ENCODE peak calls at places on chromosomes 13 and 19, in five cellular contexts. I is heart left ventricle, L is lower leg skin, M is IMR-90, T is uterus. V is an unnamed sample.

GRCh38 chr13:112619730-112620639 is 32.0 kb upstream of the TUBGCP3 start:
- DNase-seq in M (no peak), L (no peak), T (no peak), I (peak), V (no peak)

GRCh38 chr13:90020536-90020935 is 1327.0 kb upstream of the MIR17HG start:
- DNase-seq in I (no peak), M (no peak), L (no peak), T (no peak), V (no peak)

GRCh38 chr13:83211301-83211700 is 671.0 kb downstream of the SLITRK1 start:
- DNase-seq in M (peak), L (no peak), T (no peak), I (no peak), V (no peak)

GRCh38 chr13:108200781-108201398 is 14.4 kb downstream of the LIG4 start:
- DNase-seq in L (no peak), M (peak), T (no peak), I (no peak), V (no peak)

GRCh38 chr19:32318884-32319520 is 26.4 kb upstream of the ZNF507 start:
- DNase-seq in L (no peak), M (no peak), I (no peak), T (no peak), V (peak)

GRCh38 chr13:40439928-40440327 is 226.5 kb downstream of the FOXO1 start:
- DNase-seq in L (no peak), T (peak), I (peak), M (no peak), V (peak)

GRCh38 chr13:24361852-24362366 is 52.5 kb downstream of the C1QTNF9 start:
- DNase-seq in M (no peak), I (no peak), L (peak), T (no peak), V (no peak)

GRCh38 chr19:35885225-35885624 is 15.1 kb downstream of the NFKBID start:
- DNase-seq in I (no peak), L (no peak), M (no peak), T (no peak), V (no peak)

GRCh38 chr19:21483589-21484170 is 21.7 kb upstream of the ZNF429 start:
- DNase-seq in L (no peak), T (peak), I (peak), M (no peak), V (peak)

GRCh38 chr13:102386461-102386860 is 15.4 kb downstream of the FGF14 start:
- DNase-seq in I (no peak), T (no peak), L (no peak), M (no peak), V (no peak)

GRCh38 chr13:31978021-31978420 is 53.6 kb upstream of the FRY start:
- DNase-seq in T (no peak), M (no peak), L (no peak), I (no peak), V (no peak)

GRCh38 chr19:17967258-17968051 is 548 bp downstream of the KCNN1 start:
- DNase-seq in I (no peak), M (no peak), L (no peak), T (no peak), V (no peak)

GRCh38 chr19:3234800-3235199 is 10.3 kb downstream of the CELF5 start:
- DNase-seq in L (no peak), I (no peak), T (no peak), M (no peak), V (no peak)

GRCh38 chr19:29927944-29928669 is 13.9 kb upstream of the URI1 start:
- DNase-seq in I (no peak), T (no peak), M (no peak), L (no peak), V (peak)

GRCh38 chr19:12544401-12544876 is 6.8 kb downstream of the ZNF564 start:
- DNase-seq in I (no peak), M (peak), T (no peak), L (no peak), V (no peak)

GRCh38 chr19:47226426-47227346 is 4.3 kb downstream of the BBC3 start:
- DNase-seq in M (peak), T (peak), L (peak), I (peak), V (peak)

GRCh38 chr19:47227347-47228167 is 3.4 kb downstream of the BBC3 start:
- DNase-seq in T (peak), M (peak), I (peak), L (peak), V (peak)

GRCh38 chr19:47228937-47229673 is 1.9 kb downstream of the BBC3 start:
- DNase-seq in L (no peak), M (peak), T (peak), I (no peak), V (no peak)

GRCh38 chr19:47229674-47230121 is 1.3 kb downstream of the BBC3 start:
- DNase-seq in L (no peak), T (no peak), M (peak), I (no peak), V (peak)

DNA sequence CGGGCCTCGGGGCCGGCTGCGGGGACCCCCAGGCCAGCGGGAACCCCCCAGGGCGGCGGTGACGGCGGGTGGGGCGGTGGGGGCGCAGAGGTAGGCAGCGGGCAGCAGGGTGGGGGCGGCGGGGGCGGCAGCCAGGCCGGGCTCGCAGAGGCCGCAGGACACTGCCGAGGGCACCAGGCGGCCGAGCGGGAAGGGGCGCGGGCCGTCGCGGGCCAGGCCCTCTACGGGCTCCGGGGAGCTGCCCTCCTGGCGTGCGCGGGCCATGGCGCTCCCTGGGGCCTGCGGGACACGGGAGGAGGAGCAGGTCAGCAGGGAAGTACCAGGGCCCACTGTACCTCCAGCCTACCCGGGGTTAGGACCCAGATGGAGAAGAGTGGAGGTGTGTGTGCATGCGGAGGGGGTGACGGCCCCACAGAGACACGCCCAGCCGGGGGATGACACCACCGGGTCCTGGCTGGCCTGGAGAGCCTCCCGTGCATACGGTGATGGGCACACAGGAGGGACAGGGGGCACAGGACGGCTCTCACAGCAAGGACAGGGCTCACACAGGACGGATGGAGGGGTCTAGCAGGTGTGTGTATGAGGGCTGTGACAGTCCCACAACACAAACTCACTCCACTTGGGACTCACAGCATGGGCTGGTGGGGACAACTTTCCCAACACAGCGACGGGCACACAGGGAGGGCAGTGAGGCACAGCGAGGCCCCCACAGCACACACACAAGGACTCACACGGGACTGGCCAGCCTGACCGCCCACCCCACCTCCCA is 2.6 kb downstream of the BBC3 start:
- DNase-seq in L (peak), I (peak), T (peak), M (peak), V (peak)
- TF ChIP-seq POLR2A in L (no peak), I (no peak), T (no peak), M (no peak), V (no peak)

GRCh38 chr13:51786425-51787010 is 17.4 kb downstream of the DHRS12 start:
- DNase-seq in M (no peak), L (no peak), T (no peak), I (no peak), V (no peak)
- H3K4me3 ChIP-seq in M (no peak), L (no peak), T (no peak), I (peak), V (no peak)

GRCh38 chr13:49935171-49936084 is 712 bp downstream of the SPRYD7 start:
- DNase-seq in L (peak), I (peak), T (no peak), M (peak), V (peak)
- TF ChIP-seq POLR2A in L (no peak), I (no peak), T (no peak), M (no peak), V (no peak)

GRCh38 chr19:1859319-1859718 is 4.1 kb downstream of the KLF16 start:
- DNase-seq in I (peak), T (no peak), M (no peak), L (no peak), V (no peak)
- H3K4me3 ChIP-seq in I (no peak), T (no peak), M (no peak), L (no peak), V (no peak)

DNA sequence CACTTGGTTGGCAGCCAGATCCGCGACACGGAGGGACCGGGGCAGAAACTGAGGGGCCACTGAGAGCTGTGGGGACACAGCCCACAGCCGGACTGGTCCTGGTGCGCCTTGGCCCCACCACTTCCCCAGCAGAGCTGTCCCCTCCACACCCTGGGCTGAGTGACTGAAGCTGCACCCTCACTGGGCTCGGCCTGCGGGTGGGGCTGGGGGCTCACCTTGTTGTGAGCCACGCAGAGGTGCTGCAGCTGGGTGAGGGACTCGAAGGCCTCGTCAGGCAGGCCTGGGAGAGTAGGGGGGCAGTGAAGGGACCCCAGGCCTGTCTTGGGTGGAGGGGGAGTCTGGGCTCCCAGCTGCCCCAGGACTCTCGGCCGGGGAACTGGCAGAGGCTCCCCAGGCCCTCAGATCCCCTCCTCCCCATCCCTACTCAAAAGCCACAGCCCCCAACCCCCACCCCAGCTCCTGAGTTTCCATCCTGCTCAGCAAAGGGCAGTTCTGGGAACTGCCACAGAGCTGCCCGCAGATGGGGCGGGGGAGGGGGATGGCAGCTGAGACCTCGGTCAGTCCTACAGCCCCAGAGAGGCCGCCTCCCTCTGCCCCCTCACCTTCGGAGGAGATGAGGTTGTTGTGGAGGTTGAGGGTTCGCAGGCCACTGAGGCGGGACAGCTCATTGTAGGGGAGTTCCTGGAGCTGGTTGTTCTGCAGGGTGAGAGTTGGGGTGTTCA is 2.3 kb downstream of the PODNL1 start:
- DNase-seq in L (no peak), I (no peak), M (no peak), T (no peak), V (no peak)
- TF ChIP-seq POLR2A in L (no peak), I (no peak), M (no peak), T (no peak), V (no peak)